ENCODE peak calls at places on chromosome 13, in nine cellular contexts. M, O, T, X, E, G, P, W and F are unnamed samples.

GRCh38 chr13:110713981-110714797 is 689 bp downstream of the ING1 start:
- DNase-seq in M (peak), O (no peak), T (peak), X (peak), E (peak), G (peak), P (no peak), W (peak), F (peak)

GRCh38 chr13:33134213-33134612 is 118.0 kb downstream of the KL start:
- DNase-seq in M (no peak), O (no peak), T (no peak), X (no peak), E (no peak), G (no peak), P (no peak), W (no peak), F (no peak)

GRCh38 chr13:64746845-64747244 is 2483.3 kb downstream of the PCDH9 start:
- DNase-seq in M (no peak), O (no peak), T (no peak), X (no peak), E (no peak), G (no peak), P (no peak), W (no peak), F (no peak)

GRCh38 chr13:111114362-111115050 is 604 bp upstream of the ARHGEF7 start:
- DNase-seq in M (no peak), O (no peak), T (peak), X (no peak), E (peak), G (peak), P (no peak), W (no peak), F (no peak)

GRCh38 chr13:23087884-23088283 is 92.9 kb upstream of the SGCG start:
- DNase-seq in M (no peak), O (no peak), T (no peak), X (no peak), E (no peak), G (peak), P (no peak), W (no peak), F (no peak)

GRCh38 chr13:66461021-66461420 is 769.1 kb downstream of the PCDH9 start:
- DNase-seq in M (no peak), O (no peak), T (no peak), X (no peak), E (no peak), G (no peak), P (no peak), W (no peak), F (no peak)

GRCh38 chr13:113907637-113908617 is 44.1 kb upstream of the GAS6 start:
- DNase-seq in M (no peak), O (no peak), T (peak), X (no peak), E (no peak), G (peak), P (peak), W (no peak), F (no peak)

GRCh38 chr13:93386191-93386590 is 159.6 kb downstream of the GPC6 start:
- DNase-seq in M (no peak), O (no peak), T (no peak), X (no peak), E (no peak), G (no peak), P (no peak), W (no peak), F (no peak)

GRCh38 chr13:20704459-20705069 is 1.1 kb downstream of the IL17D start:
- DNase-seq in M (no peak), O (no peak), T (no peak), X (no peak), E (no peak), G (no peak), P (no peak), W (no peak), F (no peak)

GRCh38 chr13:33262069-33262487 is 23.5 kb downstream of the STARD13 start:
- DNase-seq in M (no peak), O (no peak), T (no peak), X (no peak), E (peak), G (no peak), P (no peak), W (no peak), F (peak)

GRCh38 chr13:77874406-77874805 is 44.2 kb downstream of the EDNRB start:
- DNase-seq in M (no peak), O (no peak), T (no peak), X (no peak), E (no peak), G (no peak), P (no peak), W (no peak), F (no peak)

GRCh38 chr13:113203507-113204377 is 4.7 kb downstream of the PCID2 start:
- DNase-seq in M (no peak), O (no peak), T (no peak), X (no peak), E (peak), G (peak), P (no peak), W (no peak), F (no peak)

GRCh38 chr13:104385409-104385808 is 1319.2 kb upstream of the SLC10A2 start:
- DNase-seq in M (no peak), O (no peak), T (no peak), X (no peak), E (no peak), G (no peak), P (no peak), W (no peak), F (peak)

GRCh38 chr13:23381877-23382276 is 51.6 kb downstream of the SACS start:
- DNase-seq in M (no peak), O (no peak), T (peak), X (no peak), E (no peak), G (no peak), P (no peak), W (peak), F (no peak)

GRCh38 chr13:43545317-43545874 is 241.4 kb downstream of the ENOX1 start:
- DNase-seq in M (no peak), O (no peak), T (no peak), X (no peak), E (no peak), G (no peak), P (no peak), W (no peak), F (no peak)

GRCh38 chr13:107104631-107105030 is 536.7 kb upstream of the ARGLU1 start:
- DNase-seq in M (no peak), O (no peak), T (no peak), X (no peak), E (no peak), G (no peak), P (no peak), W (no peak), F (no peak)

GRCh38 chr13:94233401-94233800 is 246.1 kb downstream of the DCT start:
- DNase-seq in M (no peak), O (no peak), T (no peak), X (no peak), E (peak), G (no peak), P (peak), W (peak), F (peak)

GRCh38 chr13:40344270-40345148 is 321.9 kb downstream of the FOXO1 start:
- DNase-seq in M (no peak), O (no peak), T (no peak), X (no peak), E (no peak), G (no peak), P (no peak), W (no peak), F (no peak)

GRCh38 chr13:35025314-35025713 is 83.2 kb downstream of the NBEA start:
- DNase-seq in M (no peak), O (no peak), T (no peak), X (no peak), E (no peak), G (no peak), P (no peak), W (no peak), F (no peak)

GRCh38 chr13:50244355-50244912 is 229.2 kb downstream of the KCNRG start:
- DNase-seq in M (no peak), O (no peak), T (no peak), X (no peak), E (no peak), G (no peak), P (no peak), W (no peak), F (no peak)

GRCh38 chr13:73497430-73497829 is 438.6 kb downstream of the KLF5 start:
- DNase-seq in M (no peak), O (no peak), T (no peak), X (no peak), E (no peak), G (no peak), P (no peak), W (no peak), F (no peak)

GRCh38 chr13:38766799-38767198 is 79.9 kb downstream of the FREM2 start:
- DNase-seq in M (no peak), O (no peak), T (no peak), X (no peak), E (no peak), G (no peak), P (no peak), W (no peak), F (no peak)

GRCh38 chr13:103130681-103131210 is 64.5 kb upstream of the SLC10A2 start:
- DNase-seq in M (no peak), O (no peak), T (no peak), X (no peak), E (no peak), G (no peak), P (no peak), W (no peak), F (no peak)

GRCh38 chr13:69856331-69856730 is 251.3 kb upstream of the ATXN8OS start:
- DNase-seq in M (no peak), O (no peak), T (no peak), X (no peak), E (no peak), G (peak), P (no peak), W (no peak), F (no peak)

GRCh38 chr13:84446972-84447700 is 564.9 kb upstream of the SLITRK1 start:
- DNase-seq in M (no peak), O (no peak), T (no peak), X (no peak), E (no peak), G (peak), P (no peak), W (no peak), F (no peak)

GRCh38 chr13:95296326-95296939 is 4.8 kb downstream of the ABCC4 start:
- DNase-seq in M (no peak), O (no peak), T (no peak), X (no peak), E (peak), G (peak), P (no peak), W (no peak), F (no peak)

GRCh38 chr13:100208596-100208995 is 119.7 kb downstream of the PCCA start:
- DNase-seq in M (no peak), O (no peak), T (no peak), X (no peak), E (no peak), G (no peak), P (no peak), W (no peak), F (no peak)

GRCh38 chr13:107205318-107206112 is 637.6 kb upstream of the ARGLU1 start:
- DNase-seq in M (peak), O (no peak), T (peak), X (no peak), E (peak), G (peak), P (peak), W (peak), F (no peak)

GRCh38 chr13:98549006-98549727 is 27.7 kb downstream of the STK24 start:
- DNase-seq in M (no peak), O (no peak), T (no peak), X (no peak), E (no peak), G (no peak), P (no peak), W (no peak), F (no peak)

GRCh38 chr13:107650081-107650701 is 565.1 kb downstream of the LIG4 start:
- DNase-seq in M (no peak), O (no peak), T (no peak), X (no peak), E (peak), G (peak), P (peak), W (peak), F (no peak)

GRCh38 chr13:44929691-44930090 is 59.6 kb downstream of the NUFIP1 start:
- DNase-seq in M (no peak), O (no peak), T (no peak), X (no peak), E (no peak), G (no peak), P (no peak), W (no peak), F (no peak)

GRCh38 chr13:110645750-110646149 is 30.4 kb downstream of the NAXD start:
- DNase-seq in M (no peak), O (no peak), T (no peak), X (no peak), E (no peak), G (no peak), P (no peak), W (no peak), F (no peak)

GRCh38 chr13:102293723-102294122 is 108.1 kb downstream of the FGF14 start:
- DNase-seq in M (no peak), O (no peak), T (peak), X (no peak), E (no peak), G (no peak), P (no peak), W (no peak), F (no peak)

GRCh38 chr13:63472736-63473135 is 2057.1 kb upstream of the PCDH20 start:
- DNase-seq in M (no peak), O (no peak), T (no peak), X (no peak), E (no peak), G (no peak), P (no peak), W (no peak), F (no peak)